ENCODE peak calls at places on chromosomes 3 and 15, in four cellular contexts. A is neural crest cell, J is fibroblast of mammary gland, G is tibial artery. L is an unnamed sample.

GRCh38 chr15:35439291-35439690 is 106.7 kb downstream of the DPH6 start:
- DNase-seq in A (no peak), J (peak; percentile 69), G (no peak), L (peak; percentile 60)

GRCh38 chr3:24810881-24811280 is 316.2 kb upstream of the THRB start:
- DNase-seq in A (no peak), J (no peak), G (no peak), L (no peak)

GRCh38 chr3:197718904-197719303 is 17.8 kb downstream of the RUBCN start:
- DNase-seq in A (no peak), J (peak; percentile 91), G (no peak), L (peak; percentile 89)

GRCh38 chr3:25294406-25294805 is 133.7 kb upstream of the RARB start:
- DNase-seq in A (no peak), J (no peak), G (no peak), L (no peak)

GRCh38 chr3:58386966-58387365 is 46.7 kb downstream of the PDHB start:
- DNase-seq in A (no peak), J (peak; percentile 84), G (peak; percentile 72), L (peak; percentile 59)

GRCh38 chr15:40055576-40056293 is 16.8 kb upstream of the SRP14 start:
- DNase-seq in A (no peak), J (no peak), G (peak; percentile 55), L (no peak)

GRCh38 chr3:127444761-127445160 is 145.8 kb downstream of the TPRA1 start:
- DNase-seq in A (no peak), J (no peak), G (peak; percentile 20), L (no peak)

GRCh38 chr3:184314700-184315505 is 497 bp downstream of the EIF4G1 start:
- DNase-seq in A (peak; percentile 42), J (peak; percentile 75), G (peak; percentile 94), L (peak; percentile 60)

GRCh38 chr15:33200444-33200843 is 5.9 kb upstream of the FMN1 start:
- DNase-seq in A (no peak), J (no peak), G (no peak), L (no peak)

GRCh38 chr3:124492824-124493223 is 237.4 kb upstream of the UMPS start:
- DNase-seq in A (no peak), J (peak; percentile 32), G (no peak), L (peak; percentile 30)
- TF ChIP-seq CTCF in A (peak; percentile 55), J (peak; percentile 29), G (peak; percentile 40), L (peak; percentile 74)

DNA sequence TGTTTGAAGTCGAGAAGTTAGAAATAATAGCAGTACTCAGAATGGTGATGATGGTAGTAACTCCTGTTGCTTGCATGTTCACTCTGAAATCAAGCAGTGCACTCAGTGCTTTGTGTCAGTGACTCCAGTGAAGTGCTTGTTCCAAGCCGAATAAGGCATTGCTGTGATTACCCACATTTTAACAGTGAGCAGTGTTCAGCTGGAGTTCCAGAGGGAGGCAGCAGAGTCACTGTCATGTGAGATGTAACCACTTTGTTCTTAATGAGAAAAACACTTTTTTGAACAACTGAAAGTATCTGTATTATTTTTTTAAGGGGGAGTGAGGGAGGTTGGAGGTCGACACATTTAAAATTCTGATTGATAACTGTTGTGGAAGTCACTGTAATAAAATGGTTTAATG is 3.7 kb downstream of the MDFIC2 start:
- DNase-seq in A (no peak), J (peak; percentile 2), G (no peak), L (no peak)
- TF ChIP-seq CTCF in A (peak; percentile 42), J (no peak), G (no peak), L (no peak)

GRCh38 chr15:90618330-90619136 is 88.8 kb downstream of the CRTC3 start:
- DNase-seq in A (no peak), J (peak; percentile 64), G (no peak), L (no peak)
- TF ChIP-seq CTCF in A (no peak), J (no peak), G (no peak), L (peak; percentile 9)

GRCh38 chr3:9079674-9080073 is 116.4 kb upstream of the RAD18 start:
- DNase-seq in A (no peak), J (no peak), G (no peak), L (no peak)
- TF ChIP-seq CTCF in A (no peak), J (no peak), G (no peak), L (no peak)

DNA sequence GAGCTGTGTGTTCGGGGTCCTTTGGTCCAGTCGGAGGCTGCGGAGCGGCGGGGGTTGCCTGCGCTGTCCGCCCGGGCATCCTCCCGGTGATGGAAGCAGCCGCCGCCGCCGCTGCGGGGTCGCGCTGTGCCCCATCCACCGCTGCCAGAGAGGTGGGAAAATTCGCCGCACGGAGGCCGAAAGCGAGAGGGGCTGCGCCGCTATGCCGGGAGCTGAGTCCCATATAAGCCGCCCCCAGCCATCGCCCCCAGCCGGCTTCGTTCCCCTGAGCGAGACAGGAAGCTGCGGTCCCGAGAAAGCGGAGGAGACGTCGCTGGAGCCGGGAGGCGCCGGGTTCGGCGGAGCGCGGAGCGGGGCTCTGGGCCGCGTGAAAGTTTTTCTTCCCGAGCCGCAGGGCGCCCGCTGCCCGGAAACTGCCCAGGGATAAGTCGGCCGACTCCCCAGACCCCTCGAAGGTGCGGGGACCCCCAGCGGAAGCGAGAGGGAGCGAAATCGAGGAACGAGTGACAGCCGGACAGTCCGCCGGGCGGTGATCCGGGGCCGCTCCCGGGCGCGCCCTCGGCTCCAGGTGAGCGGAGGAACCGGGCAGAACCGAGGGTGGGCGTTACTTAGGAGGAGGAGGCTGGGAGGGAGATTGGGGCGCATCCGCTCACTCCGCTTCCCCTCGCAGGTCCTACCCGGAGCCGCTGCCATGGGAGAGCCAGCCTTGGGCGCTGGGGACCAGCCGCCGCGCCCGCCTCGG is 574 bp downstream of the CHST2 start:
- DNase-seq in A (peak; percentile 45), J (no peak), G (no peak), L (no peak)
- TF ChIP-seq CTCF in A (no peak), J (no peak), G (no peak), L (no peak)

DNA sequence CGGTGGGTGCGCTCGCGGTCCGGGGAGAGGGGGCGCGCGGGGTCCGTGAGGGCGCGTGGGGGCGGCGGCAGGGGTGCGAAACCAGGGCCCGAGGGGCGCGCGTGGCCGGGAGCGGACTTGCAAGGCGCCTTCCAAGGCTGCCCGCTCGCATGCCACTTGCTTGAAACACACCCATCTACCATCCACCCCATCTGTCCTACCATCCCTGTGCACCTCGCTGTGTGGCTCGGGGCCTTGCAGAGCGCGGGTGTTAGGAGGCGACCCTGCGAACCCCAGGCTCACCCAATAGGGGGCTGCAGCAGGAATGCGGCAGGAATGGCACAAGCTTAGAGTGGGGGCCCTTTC is 240 bp downstream of the CFAP100 start:
- DNase-seq in A (no peak), J (no peak), G (no peak), L (no peak)
- TF ChIP-seq CTCF in A (no peak), J (no peak), G (no peak), L (no peak)

L was measured in HFFc6.